ENCODE peak calls at places on chromosome 4, in seven cellular contexts. T is MM.1S, I is foreskin keratinocyte, W is adrenal gland, K is ovary, H is tibial nerve, N is uterus. F is an unnamed sample.

GRCh38 chr4:3483471-3483921 is 20.4 kb downstream of the DOK7 start:
- DNase-seq in K (no peak), T (no peak), I (no peak), N (peak; percentile 42), W (no peak), H (no peak), F (no peak)

GRCh38 chr4:36786519-36786918 is 458.0 kb upstream of the NWD2 start:
- DNase-seq in K (no peak), N (no peak), I (no peak), H (no peak), W (no peak), T (no peak), F (no peak)

GRCh38 chr4:169765845-169766244 is 8.1 kb upstream of the HPF1 start:
- DNase-seq in H (no peak), N (no peak), T (no peak), K (no peak), I (no peak), W (no peak), F (no peak)

GRCh38 chr4:162115323-162115722 is 48.5 kb downstream of the FSTL5 start:
- DNase-seq in H (no peak), I (no peak), N (no peak), W (no peak), K (no peak), T (no peak), F (no peak)

GRCh38 chr4:188262464-188262863 is 123.2 kb downstream of the TRIML1 start:
- DNase-seq in T (no peak), W (no peak), N (no peak), K (no peak), H (no peak), I (peak; percentile 61), F (no peak)

GRCh38 chr4:82865592-82865991 is 25.4 kb downstream of the SEC31A start:
- DNase-seq in W (no peak), N (no peak), I (peak; percentile 90), H (no peak), T (peak; percentile 46), K (no peak), F (peak; percentile 13)

GRCh38 chr4:10599574-10599973 is 85.0 kb downstream of the CLNK start:
- DNase-seq in K (no peak), T (no peak), N (no peak), H (no peak), I (no peak), W (no peak), F (no peak)

GRCh38 chr4:2829933-2830451 is 13.7 kb upstream of the ADD1 start:
- DNase-seq in I (no peak), T (no peak), N (no peak), H (peak; percentile 6), W (no peak), K (peak; percentile 21), F (no peak)

GRCh38 chr4:170014359-170015008 is 11.7 kb downstream of the MFAP3L start:
- DNase-seq in T (no peak), K (peak; percentile 32), W (no peak), H (no peak), N (peak; percentile 85), I (no peak), F (no peak)

GRCh38 chr4:144014808-144015207 is 4.4 kb downstream of the GYPB start:
- DNase-seq in K (no peak), W (no peak), N (no peak), I (no peak), T (no peak), H (no peak), F (no peak)

GRCh38 chr4:139050436-139050835 is 34.9 kb downstream of the NOCT start:
- DNase-seq in W (no peak), K (no peak), N (no peak), T (no peak), H (no peak), I (no peak), F (no peak)

GRCh38 chr4:128311659-128312392 is 24.2 kb upstream of the PGRMC2 start:
- DNase-seq in I (peak; percentile 45), W (no peak), H (no peak), N (no peak), K (no peak), T (no peak), F (peak; percentile 88)

GRCh38 chr4:43379001-43379400 is 486.5 kb downstream of the GRXCR1 start:
- DNase-seq in I (no peak), T (no peak), K (no peak), H (no peak), W (no peak), N (no peak), F (no peak)

GRCh38 chr4:74228691-74229640 is 71.0 kb downstream of the MTHFD2L start:
- DNase-seq in N (peak; percentile 33), T (peak; percentile 85), I (peak; percentile 68), H (peak; percentile 25), W (peak; percentile 87), K (peak; percentile 28), F (peak; percentile 70)

GRCh38 chr4:40573593-40574311 is 55.9 kb downstream of the RBM47 start:
- DNase-seq in T (peak; percentile 41), I (no peak), H (no peak), K (no peak), N (no peak), W (no peak), F (no peak)

GRCh38 chr4:114563536-114564315 is 34.9 kb upstream of the UGT8 start:
- DNase-seq in K (no peak), I (peak; percentile 20), H (no peak), T (no peak), W (no peak), N (no peak), F (peak; percentile 94)

GRCh38 chr4:7067147-7067522 is 729 bp downstream of the GRPEL1 start:
- DNase-seq in T (no peak), K (no peak), I (no peak), N (no peak), W (peak; percentile 94), H (no peak), F (no peak)

GRCh38 chr4:8224596-8225289 is 25.7 kb downstream of the SH3TC1 start:
- DNase-seq in W (no peak), T (no peak), N (no peak), K (no peak), H (no peak), I (no peak), F (no peak)
- H3K4me1 ChIP-seq in W (peaks cover 19% of the 10 kb centered on the region), T (peaks cover 21% of the 10 kb centered on the region), N (peaks cover 13% of the 10 kb centered on the region), K (peaks cover 12% of the 10 kb centered on the region), H (peaks cover 17% of the 10 kb centered on the region), I (no peaks in the 10 kb centered on the region), F (peaks cover 6% of the 10 kb centered on the region)

GRCh38 chr4:48203819-48204218 is 65.8 kb downstream of the TEC start:
- DNase-seq in N (no peak), H (no peak), T (no peak), K (no peak), I (no peak), W (no peak), F (no peak)

GRCh38 chr4:48205092-48205491 is 64.5 kb downstream of the TEC start:
- DNase-seq in N (no peak), H (no peak), T (no peak), I (no peak), K (no peak), W (no peak), F (no peak)
- H3K4me1 ChIP-seq in N (no peaks in the 10 kb centered on the region), H (no peaks in the 10 kb centered on the region), T (peaks cover 53% of the 10 kb centered on the region), I (no peaks in the 10 kb centered on the region), K (no peaks in the 10 kb centered on the region), W (no peaks in the 10 kb centered on the region), F (no peaks in the 10 kb centered on the region)

GRCh38 chr4:76620723-76621463 is 185.9 kb downstream of the SHROOM3 start:
- DNase-seq in W (no peak), I (no peak), K (no peak), H (no peak), N (no peak), T (peak; percentile 49), F (peak; percentile 66)
- H3K4me1 ChIP-seq in W (peaks cover 17% of the 10 kb centered on the region), I (peaks cover 9% of the 10 kb centered on the region), K (peaks cover 8% of the 10 kb centered on the region), H (peaks cover 7% of the 10 kb centered on the region), N (no peaks in the 10 kb centered on the region), T (peaks cover 16% of the 10 kb centered on the region), F (peaks cover 9% of the 10 kb centered on the region)

DNA sequence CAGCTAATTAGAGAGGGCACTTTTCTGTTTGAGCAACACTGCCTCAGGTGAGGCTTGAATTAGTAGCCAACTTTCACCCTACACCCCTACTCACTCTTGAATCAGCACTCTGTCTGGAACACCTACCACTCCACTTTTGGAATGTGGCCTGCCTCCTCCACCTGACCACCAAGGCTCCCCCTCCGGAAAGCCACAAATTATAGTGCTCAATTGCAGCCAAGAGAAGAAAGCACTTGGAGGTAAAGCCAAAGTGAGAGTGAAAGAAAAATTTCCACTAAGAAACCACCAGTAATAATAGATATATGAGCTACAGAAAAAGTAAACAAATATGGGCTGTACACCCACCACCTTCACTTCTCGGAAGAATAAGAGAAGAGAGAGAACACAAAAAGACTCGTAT is 41.1 kb downstream of the PPP3CA start:
- DNase-seq in H (no peak), T (peak; percentile 37), N (no peak), I (no peak), W (no peak), K (no peak), F (no peak)
- H3K4me1 ChIP-seq in H (peaks cover 13% of the 10 kb centered on the region), T (peaks cover 22% of the 10 kb centered on the region), N (no peaks in the 10 kb centered on the region), I (peaks cover 5% of the 10 kb centered on the region), W (peaks cover 32% of the 10 kb centered on the region), K (peaks cover under 1% of the 10 kb centered on the region), F (peaks cover 7% of the 10 kb centered on the region)

DNA sequence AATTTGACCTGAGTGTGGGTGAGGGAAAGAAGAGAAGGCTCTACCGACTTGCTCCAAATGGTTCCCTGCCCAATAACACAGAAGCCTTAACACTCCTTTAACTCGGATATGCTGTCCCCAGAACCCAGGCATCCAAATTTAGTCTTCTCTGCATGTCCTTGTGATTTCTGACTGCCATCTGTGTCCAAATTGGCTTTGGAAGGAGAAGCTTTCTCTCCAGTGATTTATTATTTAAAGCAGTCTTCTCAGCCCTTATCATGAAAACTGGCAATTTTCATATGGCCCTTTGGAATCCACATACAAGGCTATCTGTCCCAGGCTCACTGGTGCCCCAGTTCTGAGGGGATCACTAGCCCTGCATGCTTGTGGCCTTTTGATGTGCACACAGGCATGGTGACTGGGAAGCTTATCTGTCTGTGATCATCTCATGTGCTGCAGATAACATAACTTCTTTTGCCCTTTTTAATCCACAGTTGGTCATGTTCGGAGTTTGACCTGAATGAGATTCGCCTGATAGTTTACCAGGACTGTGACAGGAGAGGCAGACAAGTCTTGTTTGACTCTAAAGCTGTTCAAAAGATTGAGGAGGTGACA is 56.7 kb downstream of the FNIP2 start:
- DNase-seq in H (no peak), I (no peak), W (no peak), T (no peak), N (no peak), K (no peak), F (peak; percentile 43)
- H3K4me1 ChIP-seq in H (peaks cover 17% of the 10 kb centered on the region), I (peaks cover 9% of the 10 kb centered on the region), W (peaks cover 45% of the 10 kb centered on the region), T (peaks cover 66% of the 10 kb centered on the region), N (no peaks in the 10 kb centered on the region), K (peaks cover 2% of the 10 kb centered on the region), F (peaks cover 32% of the 10 kb centered on the region)

GRCh38 chr4:148980782-148981181 is 538.6 kb upstream of the NR3C2 start:
- DNase-seq in I (no peak), T (no peak), W (no peak), K (no peak), N (no peak), H (no peak), F (no peak)
- H3K4me1 ChIP-seq in I (no peaks in the 10 kb centered on the region), T (no peaks in the 10 kb centered on the region), W (no peaks in the 10 kb centered on the region), K (no peaks in the 10 kb centered on the region), N (no peaks in the 10 kb centered on the region), H (no peaks in the 10 kb centered on the region), F (no peaks in the 10 kb centered on the region)